ENCODE peak calls at places on chromosomes 5 and 9, in eight cellular contexts. U is NCI-H748 treated with DMSO at 0.1 percent for 48 hours; V is activated CD4-positive, CD25-positive, alpha-beta regulatory T cell; F is mesendoderm; D is HAP-1; S is HTR-8/SVneo; Z is NCI-H1105; N is mucosa of descending colon. W is an unnamed sample.

GRCh38 chr5:127766556-127767335 is 63.6 kb downstream of the CCDC192 start:
- DNase-seq in D (no peak), V (no peak), U (no peak), Z (no peak), N (no peak), S (no peak), F (peak; percentile 49), W (no peak)

GRCh38 chr5:173963867-173964429 is 25.0 kb upstream of the C5orf47 start:
- DNase-seq in Z (no peak), V (no peak), F (peak; percentile 59), U (peak; percentile 92), N (peak; percentile 50), D (no peak), S (no peak), W (peak; percentile 26)

GRCh38 chr9:136848393-136849037 is 694 bp upstream of the PHPT1 start:
- DNase-seq in V (no peak), N (peak; percentile 79), U (peak; percentile 56), S (no peak), D (peak; percentile 67), Z (peak; percentile 51), F (peak; percentile 53), W (peak; percentile 72)

GRCh38 chr9:32741706-32742105 is 41.6 kb upstream of the TMEM215 start:
- DNase-seq in U (no peak), S (peak; percentile 2), V (no peak), Z (no peak), N (no peak), F (no peak), D (peak; percentile 9), W (no peak)

GRCh38 chr5:73253047-73253660 is 80.2 kb downstream of the TMEM174 start:
- DNase-seq in S (no peak), N (no peak), F (no peak), U (no peak), Z (no peak), V (no peak), D (no peak), W (no peak)

GRCh38 chr5:42840279-42840678 is 28.6 kb upstream of the SELENOP start:
- DNase-seq in V (no peak), S (peak; percentile 38), U (no peak), N (no peak), Z (peak; percentile 12), F (no peak), D (no peak), W (no peak)

GRCh38 chr9:36192196-36192595 is 1.5 kb downstream of the CLTA start:
- DNase-seq in F (peak; percentile 21), Z (no peak), U (no peak), N (no peak), S (no peak), V (no peak), D (peak; percentile 51), W (no peak)

GRCh38 chr9:21747171-21747570 is 55.3 kb upstream of the MTAP start:
- DNase-seq in Z (no peak), S (no peak), V (no peak), N (no peak), U (no peak), D (no peak), F (no peak), W (no peak)

GRCh38 chr9:86977205-86977835 is 30.0 kb upstream of the GAS1 start:
- DNase-seq in N (no peak), V (no peak), D (no peak), U (no peak), Z (no peak), S (no peak), F (no peak), W (no peak)

GRCh38 chr5:8660133-8660893 is 791.4 kb downstream of the MTRR start:
- DNase-seq in V (no peak), U (no peak), S (no peak), F (no peak), N (no peak), Z (no peak), D (no peak), W (no peak)

GRCh38 chr5:125470503-125470902 is 724.1 kb upstream of the ZNF608 start:
- DNase-seq in N (no peak), F (no peak), S (no peak), U (no peak), D (no peak), Z (no peak), V (no peak), W (no peak)

GRCh38 chr5:141338538-141339306 is at the start of gene PCDHGA2:
- DNase-seq in S (no peak), Z (no peak), N (no peak), D (peak; percentile 52), U (no peak), V (no peak), F (peak; percentile 59), W (peak; percentile 30)

GRCh38 chr9:82543726-82544125 is 519.2 kb downstream of the RASEF start:
- DNase-seq in Z (no peak), F (no peak), V (no peak), D (no peak), U (no peak), N (no peak), S (no peak), W (no peak)

GRCh38 chr5:5409151-5409810 is 13.2 kb upstream of the ICE1 start:
- DNase-seq in S (no peak), U (no peak), D (no peak), V (no peak), Z (no peak), F (peak; percentile 68), N (no peak), W (no peak)

GRCh38 chr9:135551031-135551430 is 5.1 kb downstream of the OBP2A start:
- DNase-seq in N (no peak), D (no peak), S (no peak), F (no peak), V (no peak), Z (no peak), U (no peak), W (no peak)

GRCh38 chr5:73448072-73448432 is 525 bp downstream of the FOXD1 start:
- DNase-seq in S (no peak), U (no peak), F (peak; percentile 26), D (peak; percentile 61), V (no peak), Z (no peak), N (peak; percentile 36), W (peak; percentile 60)

GRCh38 chr9:115992834-115993233 is 160.8 kb upstream of the PAPPA start:
- DNase-seq in D (no peak), U (no peak), N (no peak), V (no peak), Z (no peak), F (peak; percentile 24), S (no peak), W (no peak)

GRCh38 chr5:135602882-135603721 is 24.3 kb upstream of the CXCL14 start:
- DNase-seq in F (peak; percentile 78), D (no peak), V (no peak), U (no peak), S (no peak), Z (peak; percentile 10), N (no peak), W (peak; percentile 78)

GRCh38 chr9:136024286-136024685 is 63.1 kb upstream of the UBAC1 start:
- DNase-seq in Z (no peak), D (no peak), U (no peak), F (no peak), S (no peak), V (no peak), N (no peak), W (no peak)

GRCh38 chr5:51226420-51226735 is 156.9 kb upstream of the ISL1 start:
- DNase-seq in Z (peak; percentile 27), F (peak; percentile 97), D (no peak), U (peak; percentile 73), S (no peak), N (no peak), V (no peak), W (peak; percentile 23)

GRCh38 chr5:55593115-55593472 is 58.3 kb upstream of the PLPP1 start:
- DNase-seq in U (peak; percentile 36), F (no peak), Z (peak; percentile 40), V (no peak), N (no peak), D (no peak), S (peak; percentile 45), W (peak; percentile 43)

GRCh38 chr9:14421291-14421690 is 107.3 kb upstream of the NFIB start:
- DNase-seq in S (no peak), F (peak; percentile 90), N (no peak), U (no peak), V (no peak), Z (no peak), D (no peak), W (no peak)

GRCh38 chr9:88742483-88742882 is 207.5 kb downstream of the NXNL2 start:
- DNase-seq in F (no peak), S (no peak), U (no peak), D (no peak), N (no peak), Z (no peak), V (no peak), W (no peak)

GRCh38 chr5:120567921-120568320 is 103.8 kb downstream of the PRR16 start:
- DNase-seq in D (no peak), S (no peak), F (no peak), V (no peak), N (no peak), Z (no peak), U (no peak), W (no peak)

GRCh38 chr9:13267743-13268142 is 11.7 kb downstream of the MPDZ start:
- DNase-seq in Z (no peak), D (no peak), N (no peak), V (no peak), U (no peak), F (peak; percentile 67), S (peak; percentile 25), W (no peak)

GRCh38 chr9:126615251-126615790 is 1.6 kb downstream of the LMX1B start:
- DNase-seq in Z (peak; percentile 21), D (peak; percentile 58), V (no peak), F (peak; percentile 63), N (peak; percentile 49), S (no peak), U (peak; percentile 55), W (peak; percentile 48)

GRCh38 chr5:10059611-10060379 is 189.9 kb downstream of the ATPSCKMT start:
- DNase-seq in U (no peak), V (no peak), F (no peak), S (no peak), N (no peak), D (no peak), Z (no peak), W (no peak)

GRCh38 chr5:180824630-180825476 is 22.2 kb upstream of the MGAT1 start:
- DNase-seq in D (no peak), Z (no peak), V (no peak), N (no peak), S (no peak), U (no peak), F (no peak), W (no peak)

GRCh38 chr5:68285857-68286611 is 70.5 kb downstream of the PIK3R1 start:
- DNase-seq in F (peak; percentile 49), U (peak; percentile 51), Z (no peak), S (no peak), V (no peak), D (no peak), N (no peak), W (peak; percentile 54)

W was measured in COR-L47.